ENCODE peak calls at places on chromosome 22, in ten cellular contexts. V is transverse colon; B is HTR-8/SVneo; G is activated CD4-positive, alpha-beta memory T cell treated with anti-CD3 and anti-CD28 coated beads for 36 hours; U is fibroblast of pulmonary artery; Q is HCT116; N is progenitor cell of endocrine pancreas; S is activated CD4-positive, alpha-beta T cell treated with anti-CD3 and anti-CD28 coated beads, Interleukin-2, amount 10 ng/mL, durations not matched to agents 7 days and 5 days; Z is central memory CD4-positive, alpha-beta T cell; W is KG1. E is an unnamed sample.

GRCh38 chr22:29879738-29880137 is 3.2 kb upstream of the MTMR3 start:
- DNase-seq in N (no peak), V (no peak), Z (no peak), G (peak), Q (peak), U (no peak), B (peak), W (no peak), S (no peak), E (no peak)

GRCh38 chr22:44782286-44782830 is 30.0 kb downstream of the ARHGAP8 start:
- DNase-seq in W (no peak), V (no peak), Q (no peak), U (peak), S (no peak), G (no peak), B (no peak), N (no peak), Z (no peak), E (no peak)

GRCh38 chr22:27545071-27545470 is 256.5 kb downstream of the MN1 start:
- DNase-seq in N (no peak), S (no peak), Q (no peak), Z (no peak), B (no peak), W (no peak), V (no peak), G (no peak), U (no peak), E (no peak)

GRCh38 chr22:43263645-43264514 is 76.9 kb upstream of the TTLL12 start:
- DNase-seq in N (no peak), G (peak), Q (peak), V (peak), S (peak), W (peak), B (peak), Z (peak), U (peak), E (peak)

GRCh38 chr22:22748297-22748743 is 103.9 kb downstream of the GGTLC2 start:
- DNase-seq in Q (no peak), B (peak), W (no peak), U (peak), S (peak), G (peak), V (peak), N (no peak), Z (peak), E (no peak)

GRCh38 chr22:17152971-17153370 is 6.1 kb downstream of the HDHD5 start:
- DNase-seq in G (no peak), Q (no peak), S (no peak), Z (no peak), W (no peak), B (no peak), V (peak), U (no peak), N (no peak), E (no peak)

GRCh38 chr22:46349681-46350080 is 14.2 kb downstream of the TRMU start:
- DNase-seq in S (no peak), Q (no peak), B (no peak), G (no peak), Z (no peak), V (no peak), W (no peak), N (no peak), U (no peak), E (no peak)

GRCh38 chr22:20430101-20430640 is 7.5 kb downstream of the SCARF2 start:
- DNase-seq in U (no peak), B (no peak), W (no peak), Q (no peak), G (no peak), N (no peak), S (no peak), Z (no peak), V (no peak), E (peak)

GRCh38 chr22:38176170-38176741 is 5.4 kb downstream of the PLA2G6 start:
- DNase-seq in N (no peak), Q (no peak), V (peak), B (no peak), Z (peak), S (no peak), W (peak), G (peak), U (peak), E (peak)

GRCh38 chr22:46443850-46444389 is 93.5 kb downstream of the CELSR1 start:
- DNase-seq in W (no peak), V (peak), Z (no peak), N (no peak), B (no peak), Q (no peak), U (no peak), G (no peak), S (no peak), E (no peak)

GRCh38 chr22:41862160-41862529 is 29.2 kb downstream of the SREBF2 start:
- DNase-seq in Q (no peak), B (no peak), S (peak), G (peak), V (no peak), U (peak), N (no peak), Z (peak), W (no peak), E (no peak)

GRCh38 chr22:23062616-23063538 is 7.4 kb upstream of the GNAZ start:
- DNase-seq in G (peak), V (no peak), Z (no peak), U (no peak), Q (no peak), W (no peak), S (no peak), B (no peak), N (no peak), E (no peak)

GRCh38 chr22:44589831-44590230 is 91.8 kb upstream of the RTL6 start:
- DNase-seq in V (no peak), Q (no peak), N (no peak), Z (no peak), W (no peak), B (no peak), U (no peak), G (no peak), S (no peak), E (no peak)

GRCh38 chr22:22103078-22103593 is 120.5 kb upstream of the TOP3B start:
- DNase-seq in U (peak), N (no peak), V (no peak), Z (no peak), G (peak), Q (peak), W (no peak), S (no peak), B (no peak), E (no peak)

GRCh38 chr22:36411589-36412258 is 24.0 kb upstream of the MYH9 start:
- DNase-seq in N (no peak), U (no peak), B (no peak), V (peak), G (peak), Q (no peak), Z (peak), W (no peak), S (peak), E (no peak)

GRCh38 chr22:50567721-50568252 is 5.1 kb upstream of the SYCE3 start:
- DNase-seq in U (no peak), Z (no peak), N (no peak), W (no peak), G (no peak), Q (no peak), B (no peak), S (no peak), V (peak), E (no peak)

GRCh38 chr22:31680764-31681624 is 19.0 kb upstream of the PISD start:
- DNase-seq in G (no peak), U (peak), N (no peak), Q (no peak), V (peak), S (no peak), Z (no peak), W (no peak), B (no peak), E (no peak)

GRCh38 chr22:43363580-43364435 is 20.6 kb upstream of the SCUBE1 start:
- DNase-seq in B (no peak), U (no peak), Q (no peak), V (no peak), Z (no peak), W (no peak), G (no peak), S (no peak), N (no peak), E (no peak)

GRCh38 chr22:37892566-37893338 is 13.3 kb upstream of the MICALL1 start:
- DNase-seq in G (no peak), V (no peak), S (no peak), B (no peak), U (peak), W (no peak), Q (no peak), N (no peak), Z (no peak), E (no peak)

E was measured in immature natural killer cell.